ENCODE peak calls at places on chromosomes 1 and 21, in seven cellular contexts. Q, E, O, B, R, A and M are unnamed samples.
A peak's percentile ranks its signal among the peaks of the same experiment; 100 is the strongest.

GRCh38 chr1:116574581-116575291 is 3.9 kb upstream of the CD58 start:
- DNase-seq in Q (peak; percentile 89), E (no peak), O (peak; percentile 36), B (peak; percentile 65), R (peak; percentile 72), A (no peak), M (peak; percentile 70)

GRCh38 chr1:201617157-201617556 is 78.2 kb downstream of the NAV1 start:
- DNase-seq in Q (no peak), E (no peak), O (no peak), B (no peak), R (no peak), A (no peak), M (no peak)

GRCh38 chr1:211703812-211704566 is 28.6 kb upstream of the NEK2 start:
- DNase-seq in Q (no peak), E (no peak), O (no peak), B (no peak), R (no peak), A (no peak), M (no peak)

GRCh38 chr21:20649231-20649630 is 349.0 kb upstream of the NCAM2 start:
- DNase-seq in Q (no peak), E (no peak), O (no peak), B (no peak), R (no peak), A (no peak), M (no peak)

GRCh38 chr1:160860840-160861505 is 1.7 kb downstream of the CD244 start:
- DNase-seq in Q (no peak), E (no peak), O (no peak), B (no peak), R (no peak), A (no peak), M (no peak)

GRCh38 chr21:41141031-41141457 is 26.9 kb upstream of the BACE2 start:
- DNase-seq in Q (no peak), E (no peak), O (no peak), B (no peak), R (peak; percentile 40), A (no peak), M (no peak)

GRCh38 chr1:207404849-207405525 is 49.1 kb upstream of the CR2 start:
- DNase-seq in Q (peak; percentile 78), E (no peak), O (peak; percentile 65), B (peak; percentile 68), R (peak; percentile 70), A (no peak), M (peak; percentile 71)

GRCh38 chr1:89633745-89634625 is 1.1 kb downstream of the LRRC8C start:
- DNase-seq in Q (peak; percentile 38), E (no peak), O (no peak), B (no peak), R (peak; percentile 55), A (no peak), M (peak; percentile 59)

GRCh38 chr21:26377111-26377694 is 195.9 kb downstream of the CYYR1 start:
- DNase-seq in Q (no peak), E (no peak), O (no peak), B (no peak), R (no peak), A (no peak), M (no peak)

DNA sequence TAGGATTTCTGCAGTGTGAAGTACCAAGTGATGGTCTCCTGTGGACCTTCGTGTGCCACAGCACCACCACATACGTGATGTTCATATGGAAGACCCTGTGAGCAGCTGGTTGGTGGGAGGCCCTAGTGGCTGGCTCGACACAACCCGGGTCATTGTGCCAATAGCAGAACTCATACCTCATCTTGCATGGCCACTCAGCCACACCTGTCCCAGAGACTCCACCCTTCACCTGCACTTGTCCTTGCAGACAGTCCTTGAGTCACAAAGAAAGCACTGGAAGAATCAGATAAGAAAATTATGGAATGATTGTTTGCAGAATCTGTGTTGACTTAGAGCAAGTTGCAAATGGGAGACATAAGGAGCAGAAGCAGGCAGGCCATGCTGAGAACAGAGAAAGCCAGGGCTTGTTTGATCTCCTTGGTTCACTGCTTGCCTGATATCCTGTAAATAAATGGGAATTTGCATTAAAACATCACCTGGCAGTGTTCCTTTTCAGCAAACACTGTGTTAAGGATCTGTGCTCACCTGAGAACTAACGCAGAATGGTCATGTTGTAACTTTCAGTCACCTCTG is 307.7 kb downstream of the SIPA1L2 start:
- DNase-seq in Q (no peak), E (no peak), O (no peak), B (no peak), R (no peak), A (no peak), M (no peak)
- TF ChIP-seq MAX in Q (no peak), E (no peak), O (no peak), B (no peak), R (no peak), A (no peak), M (no peak)

GRCh38 chr1:228212415-228212965 is 4.6 kb downstream of the OBSCN start:
- DNase-seq in Q (no peak), E (no peak), O (no peak), B (no peak), R (no peak), A (no peak), M (no peak)
- H3K4me3 ChIP-seq in Q (no peak overlapping the region), E (peak overlapping the region; percentile 53), O (no peak overlapping the region), B (peak overlapping the region; percentile 63), R (no peak overlapping the region), A (no peak overlapping the region), M (no peak overlapping the region)

GRCh38 chr1:193181985-193182384 is 4.4 kb downstream of the B3GALT2 start:
- DNase-seq in Q (peak; percentile 20), E (no peak), O (no peak), B (no peak), R (no peak), A (no peak), M (no peak)

GRCh38 chr1:193184776-193185175 is 1.6 kb downstream of the B3GALT2 start:
- DNase-seq in Q (no peak), E (no peak), O (no peak), B (no peak), R (no peak), A (no peak), M (no peak)

GRCh38 chr1:193181526-193181925 is 4.9 kb downstream of the B3GALT2 start:
- DNase-seq in Q (no peak), E (no peak), O (no peak), B (no peak), R (no peak), A (no peak), M (no peak)

GRCh38 chr1:193185206-193185605 is 1.2 kb downstream of the B3GALT2 start:
- DNase-seq in Q (no peak), E (no peak), O (no peak), B (no peak), R (no peak), A (no peak), M (no peak)

GRCh38 chr1:193183019-193183643 is 3.3 kb downstream of the B3GALT2 start:
- DNase-seq in Q (peak; percentile 63), E (no peak), O (peak; percentile 51), B (no peak), R (peak; percentile 73), A (no peak), M (peak; percentile 57)
- TF ChIP-seq MAX in Q (no peak), E (no peak), O (no peak), B (no peak), R (no peak), A (no peak), M (no peak)

DNA sequence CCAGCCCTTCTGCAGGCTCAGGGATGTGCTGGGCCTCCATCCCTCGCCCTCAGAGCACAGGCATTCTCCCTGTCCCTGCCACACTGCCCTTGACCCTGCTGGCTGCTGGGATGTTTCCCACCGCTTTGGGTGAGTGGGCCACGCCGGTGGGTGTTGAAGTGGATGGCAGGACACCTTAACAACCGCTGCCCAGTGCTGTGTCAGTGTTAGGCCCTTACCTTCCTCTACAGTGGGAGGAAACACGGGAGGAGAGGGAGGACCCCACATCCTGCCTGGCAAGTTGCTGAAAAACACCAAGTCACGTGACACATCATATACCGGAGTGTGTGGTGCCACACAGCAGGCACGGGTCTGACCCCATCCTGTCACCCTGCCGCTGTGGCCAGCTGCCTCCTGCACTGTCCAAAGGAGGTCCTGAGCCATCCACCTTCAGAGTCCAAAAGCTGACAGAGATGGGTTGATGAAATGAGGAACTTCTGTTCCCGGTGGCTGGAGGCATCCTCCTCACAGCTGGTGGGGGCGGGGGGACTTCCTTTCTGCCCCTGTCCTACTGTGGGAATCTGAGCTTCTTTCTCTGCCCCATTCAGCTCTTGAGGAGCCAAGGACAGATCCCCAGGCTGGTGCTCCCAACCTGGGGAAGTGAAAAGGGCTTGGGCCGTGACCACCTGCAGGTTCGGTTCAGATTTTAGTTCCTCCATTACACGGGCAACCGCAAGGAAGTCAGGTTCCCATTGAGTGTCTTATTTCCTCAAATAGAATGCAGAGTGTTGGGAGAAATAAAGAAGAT is 3.2 kb upstream of the THEMIS2 start:
- DNase-seq in Q (peak; percentile 57), E (no peak), O (no peak), B (no peak), R (peak; percentile 33), A (peak; percentile 74), M (peak; percentile 82)
- H3K4me3 ChIP-seq in Q (no peak overlapping the region), E (no peak overlapping the region), O (no peak overlapping the region), B (no peak overlapping the region), R (no peak overlapping the region), A (peak overlapping the region; percentile 24), M (peak overlapping the region; percentile 18)

GRCh38 chr1:154911691-154912550 is 24.6 kb downstream of the PMVK start:
- DNase-seq in Q (no peak), E (no peak), O (no peak), B (no peak), R (no peak), A (no peak), M (no peak)

GRCh38 chr1:154908937-154909336 is 27.6 kb downstream of the PMVK start:
- DNase-seq in Q (no peak), E (no peak), O (no peak), B (no peak), R (no peak), A (no peak), M (no peak)

GRCh38 chr1:154913242-154913641 is 23.3 kb downstream of the PMVK start:
- DNase-seq in Q (no peak), E (no peak), O (no peak), B (no peak), R (no peak), A (no peak), M (no peak)

GRCh38 chr1:154912755-154913154 is 23.8 kb downstream of the PMVK start:
- DNase-seq in Q (no peak), E (no peak), O (no peak), B (no peak), R (no peak), A (no peak), M (no peak)

DNA sequence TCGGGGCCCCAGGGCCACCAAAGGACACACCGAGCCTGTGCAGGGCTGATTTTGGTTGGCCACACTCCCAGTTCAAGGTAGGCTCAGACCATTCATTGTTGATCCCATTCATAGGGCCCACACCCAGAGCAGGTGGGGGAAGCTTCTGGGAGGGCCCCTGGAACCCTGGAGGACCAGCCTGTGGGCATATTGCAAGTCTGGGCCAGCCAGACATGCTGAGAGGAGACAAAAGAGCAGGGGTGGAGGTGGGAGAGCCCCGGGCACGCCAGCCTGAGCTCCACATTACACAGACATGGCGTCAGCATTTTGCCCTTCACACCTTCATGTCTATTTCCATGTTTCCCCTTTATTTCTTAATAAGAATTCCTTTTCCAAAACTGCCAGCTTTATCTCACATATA is 25.7 kb downstream of the PMVK start:
- DNase-seq in Q (no peak), E (no peak), O (no peak), B (no peak), R (no peak), A (no peak), M (no peak)
- TF ChIP-seq MAX in Q (no peak), E (no peak), O (no peak), B (no peak), R (no peak), A (no peak), M (no peak)

GRCh38 chr1:157114183-157115121 is 14.8 kb upstream of the ETV3L start:
- DNase-seq in Q (no peak), E (no peak), O (no peak), B (no peak), R (no peak), A (no peak), M (no peak)
- H3K4me3 ChIP-seq in Q (no peak overlapping the region), E (no peak overlapping the region), O (no peak overlapping the region), B (no peak overlapping the region), R (no peak overlapping the region), A (no peak overlapping the region), M (no peak overlapping the region)

GRCh38 chr1:241531195-241532172 is 694 bp upstream of the KMO start:
- DNase-seq in Q (peak; percentile 83), E (no peak), O (peak; percentile 63), B (peak; percentile 17), R (peak; percentile 79), A (peak; percentile 66), M (peak; percentile 85)
- TF ChIP-seq MAX in Q (no peak), E (no peak), O (no peak), B (no peak), R (no peak), A (no peak), M (no peak)